ENCODE peak calls at places on chromosomes 7 and 10, in eight cellular contexts. Y, S, O, K, L, R, V and F are unnamed samples.

GRCh38 chr10:89355373-89355772 is 22.5 kb upstream of the IFIT1B start:
- DNase-seq in Y (no peak), S (no peak), O (peak; percentile 85), K (no peak), L (no peak), R (no peak), V (no peak), F (peak; percentile 27)

GRCh38 chr7:78134256-78134655 is 335.7 kb downstream of the PHTF2 start:
- DNase-seq in Y (no peak), S (no peak), O (peak; percentile 69), K (no peak), L (no peak), R (no peak), V (no peak), F (peak; percentile 73)

GRCh38 chr7:2944729-2945128 is 98.9 kb downstream of the CARD11 start:
- DNase-seq in Y (no peak), S (no peak), O (no peak), K (no peak), L (no peak), R (no peak), V (no peak), F (no peak)

GRCh38 chr10:91296471-91296870 is 76.0 kb downstream of the PCGF5 start:
- DNase-seq in Y (no peak), S (no peak), O (peak; percentile 66), K (no peak), L (no peak), R (no peak), V (no peak), F (peak; percentile 23)

GRCh38 chr7:45917658-45918057 is 3.4 kb downstream of the IGFBP3 start:
- DNase-seq in Y (peak; percentile 87), S (peak; percentile 81), O (peak; percentile 76), K (peak; percentile 88), L (peak; percentile 86), R (peak; percentile 82), V (peak; percentile 87), F (peak; percentile 74)

GRCh38 chr10:84375011-84375410 is 46.6 kb downstream of the CCSER2 start:
- DNase-seq in Y (peak; percentile 37), S (peak; percentile 57), O (peak; percentile 79), K (no peak), L (no peak), R (no peak), V (peak; percentile 43), F (peak; percentile 81)

GRCh38 chr7:102044984-102045673 is 227.7 kb downstream of the CUX1 start:
- DNase-seq in Y (peak; percentile 47), S (no peak), O (peak; percentile 71), K (peak; percentile 77), L (peak; percentile 63), R (peak; percentile 65), V (peak; percentile 32), F (peak; percentile 95)

GRCh38 chr10:79390057-79390456 is 42.8 kb downstream of the PPIF start:
- DNase-seq in Y (no peak), S (no peak), O (no peak), K (no peak), L (no peak), R (no peak), V (no peak), F (no peak)

GRCh38 chr7:80941206-80941758 is 22.4 kb upstream of the SEMA3C start:
- DNase-seq in Y (no peak), S (no peak), O (peak; percentile 95), K (no peak), L (no peak), R (no peak), V (no peak), F (peak; percentile 89)

GRCh38 chr10:86693721-86694369 is 25.5 kb downstream of the LDB3 start:
- DNase-seq in Y (peak; percentile 73), S (peak; percentile 62), O (peak; percentile 57), K (no peak), L (no peak), R (no peak), V (peak; percentile 83), F (peak; percentile 70)

GRCh38 chr10:4352566-4352961 is 473.4 kb upstream of the AKR1E2 start:
- DNase-seq in Y (peak; percentile 20), S (no peak), O (peak; percentile 39), K (peak; percentile 47), L (peak; percentile 73), R (peak; percentile 31), V (peak; percentile 50), F (peak; percentile 97)

GRCh38 chr10:4353059-4353655 is 472.9 kb upstream of the AKR1E2 start:
- DNase-seq in Y (no peak), S (no peak), O (peak; percentile 51), K (no peak), L (no peak), R (no peak), V (no peak), F (peak; percentile 75)

GRCh38 chr10:4353964-4354363 is 472.0 kb upstream of the AKR1E2 start:
- DNase-seq in Y (no peak), S (no peak), O (peak; percentile 82), K (no peak), L (no peak), R (no peak), V (no peak), F (peak; percentile 78)

GRCh38 chr10:4354382-4354812 is 471.6 kb upstream of the AKR1E2 start:
- DNase-seq in Y (no peak), S (peak; percentile 27), O (peak; percentile 54), K (no peak), L (no peak), R (no peak), V (no peak), F (peak; percentile 22)

DNA sequence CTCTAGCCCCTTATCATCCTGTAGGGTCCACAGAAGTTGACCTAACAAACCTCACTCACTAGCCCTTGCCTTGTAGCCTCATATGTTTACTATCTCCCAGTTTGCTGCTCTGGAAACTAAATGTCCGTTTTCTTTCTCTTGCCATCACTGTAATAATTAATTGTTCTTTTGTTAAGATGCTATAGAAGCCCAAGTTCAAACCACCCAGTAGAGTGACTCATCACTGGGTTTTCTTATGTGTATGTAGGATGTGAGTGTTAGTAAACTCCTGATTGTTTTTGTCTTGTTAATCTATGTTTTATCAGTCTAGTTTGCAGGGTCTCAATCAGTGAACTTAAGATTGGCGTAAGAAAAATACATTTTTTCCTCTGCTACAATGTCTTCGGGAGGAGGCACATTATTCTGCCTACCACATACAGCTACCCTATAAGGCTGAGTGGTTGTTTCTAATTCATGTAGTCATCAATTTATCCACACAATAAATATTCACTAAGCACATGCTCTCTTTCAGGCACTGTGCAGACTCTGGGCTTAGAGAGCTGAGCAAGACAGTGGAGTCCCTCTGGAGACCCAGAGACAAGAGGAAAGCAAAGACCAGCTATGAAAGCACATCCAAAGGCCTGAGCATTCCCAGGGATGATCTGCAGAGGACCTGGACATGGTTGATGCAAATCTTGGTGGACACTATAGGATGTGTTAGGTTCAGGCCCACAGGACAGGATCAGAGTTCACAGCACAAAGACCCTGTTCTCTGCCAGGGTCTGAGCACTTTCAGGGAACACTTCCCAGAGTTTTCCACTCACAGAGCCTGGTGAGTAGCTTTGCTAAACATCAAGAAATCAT is 474.1 kb upstream of the AKR1E2 start:
- DNase-seq in Y (no peak), S (no peak), O (peak; percentile 67), K (no peak), L (no peak), R (no peak), V (no peak), F (peak; percentile 73)
- H3K4me3 ChIP-seq in Y (no peak overlapping the region), S (no peak overlapping the region), O (no peak overlapping the region), K (no peak overlapping the region), L (no peak overlapping the region), R (no peak overlapping the region), V (no peak overlapping the region), F (no peak overlapping the region)

GRCh38 chr10:93991101-93991500 is 2.6 kb upstream of the PLCE1 start:
- DNase-seq in Y (no peak), S (no peak), O (no peak), K (no peak), L (no peak), R (no peak), V (no peak), F (no peak)

GRCh38 chr10:93991596-93992284 is 2.0 kb upstream of the PLCE1 start:
- DNase-seq in Y (peak; percentile 54), S (peak; percentile 74), O (peak; percentile 78), K (peak; percentile 66), L (peak; percentile 78), R (peak; percentile 61), V (peak; percentile 70), F (peak; percentile 83)

GRCh38 chr10:93993782-93994668 is at the start of gene PLCE1:
- DNase-seq in Y (peak; percentile 43), S (peak; percentile 73), O (peak; percentile 10), K (peak; percentile 85), L (peak; percentile 81), R (peak; percentile 38), V (peak; percentile 65), F (peak; percentile 23)

GRCh38 chr10:93993414-93993781 is 333 bp upstream of the PLCE1 start:
- DNase-seq in Y (no peak), S (no peak), O (no peak), K (no peak), L (no peak), R (no peak), V (no peak), F (no peak)

DNA sequence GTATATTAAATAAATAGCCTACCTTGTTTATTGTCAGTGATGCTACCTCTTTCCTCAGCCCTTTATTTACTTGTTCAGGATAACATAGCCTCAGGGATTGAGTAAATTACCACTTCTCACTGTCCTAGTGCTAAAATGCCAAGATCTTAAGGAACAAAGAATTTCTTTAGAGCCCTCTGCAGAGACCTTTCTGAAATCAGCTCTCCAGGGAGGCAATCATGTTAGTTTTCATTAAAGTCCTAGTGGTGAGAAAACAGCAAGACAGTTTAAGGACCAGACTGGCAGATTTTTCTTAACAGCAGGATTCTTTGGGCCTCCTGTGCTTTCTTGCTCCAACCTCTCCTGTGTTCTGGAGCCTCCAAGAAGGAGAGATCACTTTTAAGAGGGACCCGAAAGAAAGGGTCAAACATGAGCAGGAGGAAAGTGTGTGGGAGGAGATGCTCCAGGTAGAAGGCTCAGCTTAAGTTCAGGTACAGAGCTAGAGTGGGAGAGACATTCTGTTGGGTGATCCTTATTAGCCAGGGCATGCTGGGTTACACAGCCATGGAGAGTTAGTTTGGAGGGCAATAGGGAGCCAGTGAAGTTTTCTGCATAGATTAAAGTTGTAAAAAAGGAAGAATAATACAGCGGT is 1.2 kb upstream of the PLCE1 start:
- DNase-seq in Y (no peak), S (no peak), O (peak; percentile 21), K (no peak), L (no peak), R (no peak), V (no peak), F (no peak)
- TF ChIP-seq CTCF in Y (no peak), S (no peak), O (peak; percentile 28), K (no peak), L (no peak), R (peak; percentile 23), V (no peak), F (peak; percentile 37)

GRCh38 chr10:14648042-14648765 is 126.5 kb downstream of the FAM107B start:
- DNase-seq in Y (peak; percentile 22), S (peak; percentile 71), O (peak; percentile 51), K (peak; percentile 61), L (peak; percentile 90), R (peak; percentile 66), V (peak; percentile 37), F (peak; percentile 68)
- H3K4me3 ChIP-seq in Y (no peak overlapping the region), S (no peak overlapping the region), O (no peak overlapping the region), K (no peak overlapping the region), L (no peak overlapping the region), R (peak overlapping the region; percentile 24), V (no peak overlapping the region), F (no peak overlapping the region)

DNA sequence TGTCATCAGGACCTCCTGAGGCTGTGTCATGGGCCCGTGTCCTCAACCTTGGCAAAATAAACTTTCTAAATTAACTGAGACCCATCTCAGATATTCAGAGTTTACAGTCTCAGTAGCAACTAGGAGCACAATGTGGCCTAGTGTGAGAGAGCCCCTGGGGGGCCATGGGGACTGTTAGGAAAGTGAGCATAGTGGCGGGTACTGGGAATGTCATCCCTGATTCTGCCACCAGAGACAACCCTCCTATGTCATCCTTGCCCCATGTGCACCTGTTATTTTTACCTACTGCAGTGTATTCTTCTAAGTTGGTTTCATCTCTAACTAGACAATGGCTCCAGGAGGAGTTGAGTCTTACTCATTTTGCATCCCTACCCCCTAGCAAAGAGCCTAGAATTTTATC is 78.6 kb downstream of the CCDC71L start:
- DNase-seq in Y (no peak), S (no peak), O (no peak), K (no peak), L (no peak), R (no peak), V (no peak), F (no peak)
- TF ChIP-seq CTCF in Y (no peak), S (no peak), O (no peak), K (no peak), L (no peak), R (no peak), V (no peak), F (no peak)